ENCODE peak calls at places on chromosomes 1 and 21, in six cellular contexts. L is H9, M is H1, R is IMR-90, W is trophoblast cell, T is neuronal stem cell. G is an unnamed sample. For H3K4me1, the result is how much of the 10 kb centered on the place peaks cover.

GRCh38 chr1:222994506-222995229 is 148.4 kb downstream of the TLR5 start:
- DNase-seq in L (no peak), M (no peak), R (peak), W (peak), T (no peak), G (peak)

GRCh38 chr1:51517361-51518032 is 1.6 kb downstream of the EPS15 start:
- DNase-seq in L (no peak), M (no peak), R (peak), W (no peak), T (no peak), G (peak)

GRCh38 chr21:35223480-35224156 is 174.5 kb upstream of the RUNX1 start:
- DNase-seq in L (no peak), M (no peak), R (no peak), W (peak), T (no peak), G (no peak)

GRCh38 chr1:244988521-244988920 is 124.2 kb upstream of the HNRNPU start:
- DNase-seq in L (no peak), M (no peak), R (peak), W (no peak), T (no peak), G (peak)

GRCh38 chr21:43775190-43775589 is 918 bp downstream of the CSTB start:
- DNase-seq in L (no peak), M (no peak), R (no peak), W (no peak), T (no peak), G (no peak)

GRCh38 chr1:149966405-149966804 is 29.7 kb upstream of the MTMR11 start:
- DNase-seq in L (no peak), M (no peak), R (peak), W (no peak), T (no peak), G (no peak)

GRCh38 chr21:29888437-29888836 is 51.4 kb downstream of the GRIK1 start:
- DNase-seq in L (no peak), M (no peak), R (no peak), W (peak), T (no peak), G (no peak)

GRCh38 chr1:30120268-30121000 is 603.0 kb downstream of the MATN1 start:
- DNase-seq in L (no peak), M (no peak), R (no peak), W (no peak), T (no peak), G (no peak)

GRCh38 chr1:119453021-119453420 is 38.1 kb downstream of the HSD3B2 start:
- DNase-seq in L (no peak), M (no peak), R (peak), W (no peak), T (no peak), G (no peak)

GRCh38 chr1:107357381-107357780 is 216.5 kb downstream of the NTNG1 start:
- DNase-seq in L (no peak), M (no peak), R (no peak), W (no peak), T (no peak), G (no peak)

GRCh38 chr1:205983925-205984725 is 19.1 kb downstream of the RAB7B start:
- DNase-seq in L (peak), M (peak), R (peak), W (peak), T (peak), G (peak)

GRCh38 chr1:64396817-64397216 is 73.1 kb upstream of the CACHD1 start:
- DNase-seq in L (peak), M (no peak), R (no peak), W (peak), T (no peak), G (no peak)

GRCh38 chr1:167722152-167722869 is 529 bp downstream of the MPZL1 start:
- DNase-seq in L (peak), M (no peak), R (peak), W (peak), T (peak), G (peak)

GRCh38 chr1:178998295-178998694 is 27.4 kb upstream of the FAM20B start:
- DNase-seq in L (no peak), M (no peak), R (no peak), W (no peak), T (no peak), G (no peak)

GRCh38 chr1:50704126-50704525 is 255.9 kb downstream of the FAF1 start:
- DNase-seq in L (no peak), M (no peak), R (peak), W (peak), T (peak), G (peak)

GRCh38 chr1:8463144-8463927 is 145.4 kb downstream of the SLC45A1 start:
- DNase-seq in L (no peak), M (no peak), R (peak), W (no peak), T (no peak), G (peak)

GRCh38 chr1:21278208-21278861 is 11.9 kb downstream of the ECE1 start:
- DNase-seq in L (no peak), M (no peak), R (no peak), W (no peak), T (peak), G (no peak)

GRCh38 chr1:20601123-20601825 is 12.4 kb downstream of the CDA start:
- DNase-seq in L (no peak), M (no peak), R (peak), W (no peak), T (no peak), G (no peak)

GRCh38 chr1:216705686-216706085 is 17.5 kb downstream of the ESRRG start:
- DNase-seq in L (no peak), M (no peak), R (no peak), W (no peak), T (no peak), G (no peak)

GRCh38 chr1:76330993-76331603 is 256.6 kb downstream of the ST6GALNAC3 start:
- DNase-seq in L (peak), M (no peak), R (peak), W (peak), T (peak), G (peak)

GRCh38 chr21:31222142-31222541 is 121.9 kb downstream of the TIAM1 start:
- DNase-seq in L (no peak), M (no peak), R (peak), W (no peak), T (no peak), G (no peak)

GRCh38 chr1:50080904-50081586 is 27.7 kb upstream of the ELAVL4 start:
- DNase-seq in L (no peak), M (peak), R (no peak), W (peak), T (peak), G (no peak)

GRCh38 chr1:205961970-205962820 is 18.9 kb upstream of the SLC26A9 start:
- DNase-seq in L (no peak), M (no peak), R (peak), W (no peak), T (no peak), G (no peak)

GRCh38 chr1:55196433-55197035 is 18.6 kb downstream of the USP24 start:
- DNase-seq in L (no peak), M (no peak), R (no peak), W (no peak), T (no peak), G (no peak)

GRCh38 chr1:156766288-156767100 is 841 bp upstream of the PRCC start:
- DNase-seq in L (no peak), M (no peak), R (no peak), W (peak), T (no peak), G (peak)

GRCh38 chr1:105891308-105891707 is 1165.2 kb upstream of the PRMT6 start:
- DNase-seq in L (no peak), M (no peak), R (no peak), W (no peak), T (no peak), G (no peak)

GRCh38 chr1:42173961-42174715 is 9.6 kb upstream of the GUCA2A start:
- DNase-seq in L (no peak), M (no peak), R (peak), W (peak), T (no peak), G (no peak)

GRCh38 chr1:109980324-109981127 is 4.0 kb upstream of the AHCYL1 start:
- DNase-seq in L (peak), M (no peak), R (no peak), W (peak), T (no peak), G (no peak)

GRCh38 chr1:58060548-58061170 is 485.9 kb downstream of the OMA1 start:
- DNase-seq in L (no peak), M (no peak), R (no peak), W (no peak), T (no peak), G (no peak)

GRCh38 chr1:207345644-207346561 is 24.4 kb downstream of the CD55 start:
- DNase-seq in L (peak), M (no peak), R (no peak), W (no peak), T (no peak), G (no peak)

GRCh38 chr1:28170036-28170596 is 6.4 kb downstream of the PTAFR start:
- DNase-seq in L (no peak), M (no peak), R (no peak), W (peak), T (no peak), G (no peak)
- H3K4me1 ChIP-seq in L (under half), M (under half), R (under half), W (under half), T (under half), G (under half)

DNA sequence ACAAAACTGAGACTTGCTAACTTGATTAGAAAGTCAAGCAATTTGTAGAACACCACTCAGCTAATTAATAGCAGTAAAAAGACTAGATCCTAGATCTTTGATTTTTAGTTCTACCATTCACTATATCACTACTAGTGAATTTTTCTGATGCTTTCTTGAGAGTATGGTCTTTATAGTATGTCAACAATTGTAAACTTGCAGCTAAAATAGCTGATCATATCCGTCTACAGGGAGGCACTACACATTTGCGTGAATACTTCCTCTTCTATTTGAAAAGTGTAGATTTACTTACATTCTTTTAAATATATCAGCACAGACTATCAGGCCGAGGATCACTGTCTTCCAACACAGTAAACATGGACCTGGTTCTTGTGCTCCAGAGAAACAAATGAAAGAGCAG is 18.6 kb upstream of the PTPRC start:
- DNase-seq in L (no peak), M (no peak), R (no peak), W (peak), T (no peak), G (no peak)
- H3K14ac ChIP-seq in L (no peak), M (no peak), R (no peak), W (no peak), T (no peak), G (no peak)

DNA sequence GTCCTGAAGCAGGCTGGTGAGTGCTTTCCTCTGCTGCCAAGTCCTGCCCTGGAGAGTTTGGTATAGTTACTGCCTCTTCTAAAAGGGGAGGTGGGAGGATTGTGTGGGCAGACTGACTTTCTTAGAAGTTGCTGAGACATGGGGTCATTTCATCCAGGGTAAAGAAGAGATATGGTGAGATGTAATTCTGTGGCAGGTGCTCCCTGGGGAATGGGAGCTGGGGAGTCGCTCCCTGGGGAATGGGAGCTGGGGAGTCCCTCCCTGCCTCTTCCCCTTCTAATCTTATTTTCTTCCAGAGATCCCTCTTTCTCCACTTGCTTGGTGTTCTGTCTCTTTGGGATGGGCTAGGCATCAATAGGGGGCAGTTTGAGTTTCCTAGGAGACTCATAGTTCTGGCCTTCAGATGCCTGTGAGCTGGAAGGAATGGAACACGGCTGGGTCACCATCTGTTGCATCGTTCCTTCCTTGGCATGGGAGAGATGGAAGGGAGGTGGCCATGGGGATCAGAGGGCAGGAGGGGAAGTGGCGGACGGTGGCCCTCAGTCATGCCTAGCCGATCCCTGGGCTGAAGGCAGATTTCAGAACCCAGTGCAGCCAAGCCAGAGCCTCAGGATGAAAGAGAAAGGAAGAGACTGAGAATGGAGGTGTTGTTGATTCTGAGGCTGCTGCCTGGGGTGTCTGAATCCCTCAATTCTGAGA is 59.0 kb downstream of the NFASC start:
- DNase-seq in L (no peak), M (peak), R (no peak), W (no peak), T (no peak), G (no peak)
- H3K4me1 ChIP-seq in L (under half), M (under half), R (under half), W (under half), T (under half), G (under half)

GRCh38 chr1:187110351-187110750 is 281.6 kb downstream of the PLA2G4A start:
- DNase-seq in L (no peak), M (no peak), R (no peak), W (no peak), T (no peak), G (no peak)
- H3K14ac ChIP-seq in L (no peak), M (no peak), R (no peak), W (no peak), T (no peak), G (no peak)

GRCh38 chr1:17043676-17044075 is 10.2 kb downstream of the SDHB start:
- DNase-seq in L (no peak), M (no peak), R (no peak), W (peak), T (no peak), G (no peak)

GRCh38 chr1:17045623-17046022 is 8.2 kb downstream of the SDHB start:
- DNase-seq in L (no peak), M (no peak), R (no peak), W (peak), T (no peak), G (no peak)

GRCh38 chr1:17045140-17045539 is 8.7 kb downstream of the SDHB start:
- DNase-seq in L (no peak), M (no peak), R (no peak), W (peak), T (no peak), G (no peak)

GRCh38 chr1:17039522-17039921 is 14.3 kb downstream of the SDHB start:
- DNase-seq in L (no peak), M (no peak), R (no peak), W (no peak), T (no peak), G (no peak)

GRCh38 chr1:17040135-17040534 is 13.7 kb downstream of the SDHB start:
- DNase-seq in L (no peak), M (no peak), R (no peak), W (no peak), T (no peak), G (no peak)
- H3K4me1 ChIP-seq in L (under half), M (under half), R (under half), W (under half), T (under half), G (under half)

GRCh38 chr1:153780551-153780950 is 5.3 kb downstream of the SLC27A3 start:
- DNase-seq in L (no peak), M (no peak), R (no peak), W (no peak), T (no peak), G (no peak)
- H3K14ac ChIP-seq in L (no peak), M (no peak), R (no peak), W (no peak), T (no peak), G (no peak)

G was measured in mesenchymal stem cell.